ENCODE peak calls at places on chromosomes 4 and X, in nine cellular contexts. E, S, F, B, N, C, A, P and O are unnamed samples.

GRCh38 chr4:139734201-139734874 is 68.7 kb downstream of the MGST2 start:
- DNase-seq in E (no peak), S (no peak), F (peak), B (no peak), N (no peak), C (no peak), A (no peak), P (peak), O (no peak)

GRCh38 chr4:102497986-102498385 is 3.2 kb upstream of the NFKB1 start:
- DNase-seq in E (no peak), S (no peak), F (no peak), B (no peak), N (no peak), C (no peak), A (no peak), P (no peak), O (no peak)

GRCh38 chr4:112213850-112214249 is 17.7 kb upstream of the AP1AR start:
- DNase-seq in E (no peak), S (no peak), F (no peak), B (no peak), N (no peak), C (peak), A (no peak), P (peak), O (peak)

GRCh38 chr4:89243741-89244252 is 63.8 kb downstream of the GPRIN3 start:
- DNase-seq in E (no peak), S (no peak), F (no peak), B (no peak), N (no peak), C (no peak), A (no peak), P (no peak), O (no peak)

GRCh38 chrX:129980540-129981206 is 1.8 kb upstream of the BCORL1 start:
- DNase-seq in E (no peak), S (no peak), F (peak), B (peak), N (peak), C (no peak), A (no peak), P (no peak), O (no peak)

GRCh38 chr4:47490550-47490949 is 5.5 kb downstream of the ATP10D start:
- DNase-seq in E (peak), S (no peak), F (peak), B (no peak), N (peak), C (peak), A (no peak), P (peak), O (peak)

GRCh38 chrX:110026099-110026844 is 23.4 kb downstream of the TMEM164 start:
- DNase-seq in E (no peak), S (peak), F (no peak), B (no peak), N (no peak), C (peak), A (no peak), P (no peak), O (peak)

GRCh38 chr4:48194986-48195773 is 61.1 kb upstream of the TXK start:
- DNase-seq in E (peak), S (peak), F (no peak), B (peak), N (no peak), C (no peak), A (no peak), P (peak), O (no peak)

GRCh38 chr4:1626151-1626550 is 58.0 kb downstream of the FAM53A start:
- DNase-seq in E (no peak), S (no peak), F (no peak), B (no peak), N (no peak), C (no peak), A (no peak), P (no peak), O (no peak)

GRCh38 chrX:119758682-119759332 is 419 bp downstream of the SOWAHD start:
- DNase-seq in E (peak), S (no peak), F (no peak), B (peak), N (peak), C (no peak), A (no peak), P (no peak), O (no peak)

GRCh38 chrX:120549483-120550452 is 11.0 kb downstream of the CUL4B start:
- DNase-seq in E (no peak), S (no peak), F (no peak), B (no peak), N (no peak), C (peak), A (no peak), P (peak), O (peak)

GRCh38 chr4:134141728-134142127 is 59.9 kb downstream of the PABPC4L start:
- DNase-seq in E (no peak), S (no peak), F (no peak), B (no peak), N (no peak), C (no peak), A (no peak), P (no peak), O (no peak)

GRCh38 chr4:173013232-173013932 is 155.2 kb upstream of the GALNT7 start:
- DNase-seq in E (peak), S (no peak), F (peak), B (no peak), N (peak), C (peak), A (peak), P (no peak), O (peak)

GRCh38 chrX:3143043-3143799 is 102.0 kb downstream of the ARSF start:
- DNase-seq in E (no peak), S (no peak), F (no peak), B (no peak), N (no peak), C (peak), A (no peak), P (no peak), O (no peak)

GRCh38 chr4:184930026-184930425 is 88.3 kb upstream of the HELT start:
- DNase-seq in E (no peak), S (no peak), F (no peak), B (no peak), N (no peak), C (no peak), A (no peak), P (no peak), O (no peak)

GRCh38 chr4:112550728-112551127 is 34.7 kb upstream of the NEUROG2 start:
- DNase-seq in E (no peak), S (no peak), F (no peak), B (no peak), N (no peak), C (no peak), A (no peak), P (no peak), O (no peak)

GRCh38 chrX:53656845-53657244 is 29.7 kb downstream of the HUWE1 start:
- DNase-seq in E (no peak), S (no peak), F (no peak), B (no peak), N (no peak), C (no peak), A (no peak), P (no peak), O (no peak)

GRCh38 chr4:38193464-38193863 is 233.3 kb downstream of the PTTG2 start:
- DNase-seq in E (no peak), S (no peak), F (no peak), B (no peak), N (no peak), C (no peak), A (no peak), P (no peak), O (no peak)

GRCh38 chr4:107863850-107864371 is 39.2 kb downstream of the SGMS2 start:
- DNase-seq in E (no peak), S (peak), F (no peak), B (no peak), N (no peak), C (peak), A (peak), P (no peak), O (peak)

GRCh38 chr4:106851686-106852085 is 184.4 kb downstream of the DKK2 start:
- DNase-seq in E (no peak), S (no peak), F (no peak), B (no peak), N (no peak), C (no peak), A (no peak), P (no peak), O (no peak)

GRCh38 chr4:108714880-108715279 is 48.0 kb downstream of the ETNPPL start:
- DNase-seq in E (no peak), S (no peak), F (no peak), B (no peak), N (peak), C (no peak), A (no peak), P (no peak), O (no peak)